ENCODE peak calls at places on chromosomes 2 and 18, in six cellular contexts. P is EH, N is left ventricle myocardium inferior, D is iPS-NIHi11, U is AG09319, Y is glutamatergic neuron. O is an unnamed sample.
A peak's percentile ranks its signal among the peaks of the same experiment; 100 is the strongest.

GRCh38 chr2:241559489-241560180 is 1.1 kb downstream of the BOK start:
- DNase-seq in P (peak; percentile 57), N (no peak), D (peak; percentile 89), U (no peak), Y (peak; percentile 13), O (no peak)

GRCh38 chr18:6960656-6961055 is 156.9 kb downstream of the LAMA1 start:
- DNase-seq in P (peak; percentile 83), N (no peak), D (no peak), U (no peak), Y (no peak), O (no peak)

GRCh38 chr18:60936101-60936500 is 397.1 kb upstream of the CDH20 start:
- DNase-seq in P (no peak), N (no peak), D (no peak), U (no peak), Y (no peak), O (no peak)

GRCh38 chr2:121099329-121100318 is 185.4 kb downstream of the TFCP2L1 start:
- DNase-seq in P (peak; percentile 21), N (peak; percentile 41), D (peak; percentile 70), U (no peak), Y (no peak), O (no peak)

GRCh38 chr2:74538881-74539339 is 9.2 kb downstream of the HTRA2 start:
- DNase-seq in P (no peak), N (no peak), D (no peak), U (no peak), Y (no peak), O (no peak)

GRCh38 chr2:96894151-96894531 is 24.3 kb upstream of the SEMA4C start:
- DNase-seq in P (no peak), N (no peak), D (no peak), U (no peak), Y (no peak), O (no peak)

GRCh38 chr18:11392292-11392691 is 217.1 kb upstream of the SLC35G4 start:
- DNase-seq in P (no peak), N (no peak), D (peak; percentile 61), U (no peak), Y (no peak), O (no peak)

GRCh38 chr2:62227386-62228075 is 31.6 kb downstream of the B3GNT2 start:
- DNase-seq in P (peak; percentile 19), N (no peak), D (no peak), U (no peak), Y (no peak), O (no peak)

GRCh38 chr2:10054976-10055375 is 11.6 kb downstream of the KLF11 start:
- DNase-seq in P (no peak), N (no peak), D (no peak), U (no peak), Y (no peak), O (no peak)

GRCh38 chr2:12948231-12948962 is 231.7 kb downstream of the TRIB2 start:
- DNase-seq in P (peak; percentile 80), N (no peak), D (no peak), U (peak; percentile 24), Y (no peak), O (no peak)

GRCh38 chr18:12304351-12305210 is 3.5 kb upstream of the TUBB6 start:
- DNase-seq in P (no peak), N (no peak), D (no peak), U (no peak), Y (no peak), O (no peak)

GRCh38 chr2:136308621-136309020 is 190.7 kb upstream of the CXCR4 start:
- DNase-seq in P (no peak), N (no peak), D (no peak), U (no peak), Y (no peak), O (no peak)

GRCh38 chr2:88493481-88493880 is 41.0 kb upstream of the FOXI3 start:
- DNase-seq in P (no peak), N (no peak), D (no peak), U (no peak), Y (no peak), O (no peak)

GRCh38 chr2:212904646-212905045 is 246.8 kb downstream of the IKZF2 start:
- DNase-seq in P (no peak), N (no peak), D (no peak), U (no peak), Y (no peak), O (no peak)

GRCh38 chr2:235106874-235107639 is 155.2 kb downstream of the SH3BP4 start:
- DNase-seq in P (peak; percentile 84), N (peak; percentile 63), D (peak; percentile 81), U (peak; percentile 46), Y (peak; percentile 76), O (peak; percentile 68)

GRCh38 chr2:118185210-118186109 is 97.2 kb downstream of the INSIG2 start:
- DNase-seq in P (peak; percentile 58), N (peak; percentile 56), D (peak; percentile 68), U (no peak), Y (peak; percentile 70), O (peak; percentile 72)

GRCh38 chr2:96477458-96477857 is 27.7 kb downstream of the NEURL3 start:
- DNase-seq in P (no peak), N (no peak), D (no peak), U (no peak), Y (no peak), O (no peak)

GRCh38 chr18:31741096-31741735 is 19.5 kb downstream of the SLC25A52 start:
- DNase-seq in P (peak; percentile 34), N (no peak), D (peak; percentile 46), U (peak; percentile 2), Y (peak; percentile 29), O (peak; percentile 46)

GRCh38 chr18:3148930-3149535 is 70.7 kb downstream of the MYOM1 start:
- DNase-seq in P (peak; percentile 20), N (no peak), D (no peak), U (no peak), Y (peak; percentile 23), O (no peak)

GRCh38 chr18:73563345-73563744 is 584.3 kb downstream of the FBXO15 start:
- DNase-seq in P (peak; percentile 78), N (no peak), D (no peak), U (peak; percentile 50), Y (no peak), O (no peak)

GRCh38 chr2:11796190-11797171 is 50.0 kb downstream of the LPIN1 start:
- DNase-seq in P (peak; percentile 45), N (no peak), D (no peak), U (peak; percentile 83), Y (no peak), O (no peak)

GRCh38 chr2:74297391-74297790 is 45.8 kb downstream of the SLC4A5 start:
- DNase-seq in P (no peak), N (no peak), D (no peak), U (no peak), Y (no peak), O (no peak)

GRCh38 chr2:9174771-9175441 is 31.7 kb upstream of the ASAP2 start:
- DNase-seq in P (peak; percentile 96), N (no peak), D (peak; percentile 42), U (no peak), Y (no peak), O (no peak)

GRCh38 chr18:2716394-2717326 is 61.1 kb downstream of the SMCHD1 start:
- DNase-seq in P (no peak), N (peak; percentile 50), D (no peak), U (no peak), Y (no peak), O (no peak)

GRCh38 chr2:75553961-75554539 is 6.7 kb downstream of the EVA1A start:
- DNase-seq in P (no peak), N (no peak), D (peak; percentile 35), U (no peak), Y (no peak), O (no peak)

GRCh38 chr2:239530749-239531316 is 130.0 kb upstream of the HDAC4 start:
- DNase-seq in P (no peak), N (no peak), D (no peak), U (no peak), Y (no peak), O (no peak)

GRCh38 chr2:117536139-117536538 is 278.4 kb upstream of the DDX18 start:
- DNase-seq in P (no peak), N (no peak), D (peak; percentile 38), U (no peak), Y (no peak), O (no peak)

GRCh38 chr2:69449906-69450305 is 12.7 kb upstream of the NFU1 start:
- DNase-seq in P (peak; percentile 70), N (no peak), D (no peak), U (no peak), Y (no peak), O (no peak)

GRCh38 chr18:11807233-11807632 is 44.0 kb upstream of the CHMP1B start:
- DNase-seq in P (peak; percentile 33), N (no peak), D (no peak), U (no peak), Y (no peak), O (no peak)

GRCh38 chr18:68461635-68462034 is 253.3 kb downstream of the TMX3 start:
- DNase-seq in P (no peak), N (no peak), D (no peak), U (no peak), Y (no peak), O (no peak)

GRCh38 chr2:12169721-12170120 is 423.3 kb downstream of the LPIN1 start:
- DNase-seq in P (peak; percentile 96), N (peak; percentile 39), D (no peak), U (peak; percentile 27), Y (no peak), O (peak; percentile 62)